ENCODE peak calls at places on chromosome 1, in four cellular contexts. L, A, Z and W are unnamed samples.

GRCh38 chr1:161238039-161238473 is at the start of gene NR1I3:
- DNase-seq in Z (no peak), A (no peak), L (no peak), W (no peak)

GRCh38 chr1:206955476-206956312 is 9.4 kb upstream of the PIGR start:
- DNase-seq in A (no peak), Z (peak), L (no peak), W (peak)

GRCh38 chr1:39992229-39992628 is 37.3 kb downstream of the MFSD2A start:
- DNase-seq in L (no peak), A (no peak), Z (no peak), W (no peak)

GRCh38 chr1:53473463-53473862 is 14.3 kb downstream of the DMRTB1 start:
- DNase-seq in L (no peak), Z (no peak), A (no peak), W (no peak)

GRCh38 chr1:161216945-161217712 is 2.0 kb downstream of the FCER1G start:
- DNase-seq in A (peak), L (no peak), Z (no peak), W (no peak)

GRCh38 chr1:174131032-174131638 is 28.2 kb upstream of the RABGAP1L start:
- DNase-seq in A (no peak), Z (no peak), L (no peak), W (no peak)

GRCh38 chr1:220726634-220727033 is 21.5 kb upstream of the MTARC2 start:
- DNase-seq in Z (no peak), A (no peak), L (no peak), W (no peak)

GRCh38 chr1:247357062-247357780 is 25.6 kb upstream of the ZNF496 start:
- DNase-seq in A (no peak), L (no peak), Z (no peak), W (no peak)

GRCh38 chr1:114435088-114435715 is 75.8 kb downstream of the TRIM33 start:
- DNase-seq in Z (no peak), A (no peak), L (no peak), W (no peak)

GRCh38 chr1:18900303-18900841 is 2.0 kb downstream of the ALDH4A1 start:
- DNase-seq in Z (no peak), A (no peak), L (no peak), W (no peak)

GRCh38 chr1:17992800-17993199 is 114.8 kb upstream of the IGSF21 start:
- DNase-seq in L (no peak), A (no peak), Z (no peak), W (no peak)

GRCh38 chr1:86419277-86419903 is 4.6 kb upstream of the CLCA2 start:
- DNase-seq in A (no peak), L (no peak), Z (peak), W (no peak)

GRCh38 chr1:9538669-9539164 is 548 bp upstream of the SLC25A33 start:
- DNase-seq in L (no peak), Z (peak), A (no peak), W (no peak)

GRCh38 chr1:167194182-167194581 is 26.5 kb upstream of the POU2F1 start:
- DNase-seq in A (no peak), L (no peak), Z (no peak), W (no peak)

GRCh38 chr1:90613371-90613770 is 103.7 kb downstream of the BARHL2 start:
- DNase-seq in Z (no peak), L (no peak), A (no peak), W (no peak)

GRCh38 chr1:177082855-177083741 is 81.4 kb downstream of the ASTN1 start:
- DNase-seq in L (no peak), A (no peak), Z (no peak), W (no peak)

GRCh38 chr1:25080294-25081209 is 150.5 kb upstream of the RUNX3 start:
- DNase-seq in Z (no peak), L (no peak), A (no peak), W (no peak)

GRCh38 chr1:38500352-38500751 is 359.2 kb downstream of the RRAGC start:
- DNase-seq in L (no peak), Z (no peak), A (no peak), W (no peak)

GRCh38 chr1:117567435-117567834 is 38.4 kb upstream of the TENT5C start:
- DNase-seq in A (no peak), Z (no peak), L (no peak), W (no peak)

DNA sequence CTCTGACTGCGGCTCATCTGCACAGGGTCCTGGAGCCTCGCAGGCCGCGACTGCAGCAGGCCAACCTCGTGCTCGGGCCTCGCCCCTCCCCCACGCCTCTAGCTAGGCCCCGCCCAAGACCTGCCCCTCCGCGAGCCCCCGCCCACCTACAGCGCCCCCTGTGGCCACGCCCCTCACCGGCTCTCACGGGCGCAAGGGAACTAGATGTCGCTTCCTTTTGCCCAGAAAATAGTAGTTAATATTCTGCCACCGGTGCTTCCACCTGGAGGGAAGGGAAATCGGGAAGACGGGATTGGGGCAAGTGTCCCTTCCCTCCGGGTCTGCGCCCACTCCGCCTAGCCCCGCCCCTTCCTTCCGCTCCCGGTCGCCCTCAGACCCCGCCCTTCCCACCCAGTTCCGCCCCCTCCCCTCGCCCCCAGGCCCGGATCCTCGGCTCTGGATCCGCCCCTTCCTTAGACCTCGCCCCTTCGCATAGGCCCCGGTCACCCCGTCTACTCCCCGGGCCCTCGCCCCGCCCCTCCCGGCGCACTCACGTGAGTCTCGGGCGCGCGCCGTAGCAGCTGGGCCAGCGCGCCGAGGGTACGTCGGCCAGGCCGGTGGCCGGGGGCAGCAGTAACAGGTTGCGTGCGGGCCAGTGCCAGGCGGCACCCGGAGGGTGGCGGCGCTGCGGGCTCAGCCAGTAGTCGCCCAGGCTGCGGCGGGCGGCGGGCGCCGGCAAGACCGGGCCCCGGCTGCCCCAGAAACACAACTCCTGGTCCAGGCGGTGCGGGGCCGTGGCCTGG is 11.0 kb downstream of the FAM229A start:
- DNase-seq in L (peak), A (peak), Z (peak), W (peak)
- TF ChIP-seq POLR2A in L (peak), A (peak), Z (peak), W (no peak)

DNA sequence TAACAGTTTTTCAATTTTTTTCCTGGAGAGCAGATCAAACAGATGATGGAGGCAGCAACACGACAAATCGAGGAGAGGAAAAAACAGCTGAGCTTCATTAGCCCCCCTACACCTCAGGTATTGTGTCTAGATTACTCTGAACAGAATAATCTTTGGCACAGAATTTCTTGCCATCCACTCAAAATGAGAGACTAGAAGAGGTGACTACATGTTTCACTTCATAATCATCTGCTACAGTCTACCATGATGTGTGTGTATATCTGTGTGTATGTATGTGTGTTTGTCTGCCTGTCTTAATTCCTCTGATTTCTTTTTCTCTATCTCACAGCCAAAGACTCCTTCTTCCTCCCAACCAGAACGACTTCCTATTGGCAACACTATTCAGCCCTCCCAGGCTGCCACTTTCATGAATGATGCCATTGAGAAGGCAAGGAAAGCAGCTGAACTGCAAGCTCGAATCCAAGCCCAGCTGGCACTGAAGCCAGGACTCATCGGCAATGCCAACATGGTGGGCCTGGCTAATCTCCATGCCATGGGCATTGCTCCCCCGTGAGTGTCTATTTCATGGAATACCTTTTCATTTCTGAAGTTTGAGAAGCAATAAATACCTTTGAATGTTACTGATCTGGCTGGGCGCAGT is 11.4 kb downstream of the PRPF3 start:
- DNase-seq in A (no peak), L (no peak), Z (no peak), W (no peak)
- TF ChIP-seq POLR2A in A (no peak), L (no peak), Z (no peak), W (no peak)

DNA sequence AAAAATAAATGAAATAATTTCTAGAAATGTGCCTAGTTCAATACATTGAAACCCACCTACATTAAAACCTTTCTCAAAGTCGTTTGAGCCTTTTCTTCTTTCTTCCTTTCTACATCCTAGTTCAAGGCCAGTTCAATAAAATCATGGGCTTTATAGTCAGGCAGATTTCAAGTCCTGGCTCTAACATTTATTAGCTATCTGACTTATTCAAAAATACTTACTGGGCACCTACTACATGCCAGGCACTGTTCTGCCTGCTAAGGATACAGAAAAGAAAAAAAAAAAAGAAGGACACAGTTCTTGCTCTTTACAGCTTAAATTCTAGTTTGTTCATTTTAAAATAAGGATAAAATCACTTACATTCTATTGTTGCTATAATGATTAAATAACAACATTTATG is 134.2 kb upstream of the FGGY start:
- DNase-seq in A (no peak), Z (no peak), L (no peak), W (no peak)
- TF ChIP-seq POLR2A in A (no peak), Z (no peak), L (no peak), W (no peak)

DNA sequence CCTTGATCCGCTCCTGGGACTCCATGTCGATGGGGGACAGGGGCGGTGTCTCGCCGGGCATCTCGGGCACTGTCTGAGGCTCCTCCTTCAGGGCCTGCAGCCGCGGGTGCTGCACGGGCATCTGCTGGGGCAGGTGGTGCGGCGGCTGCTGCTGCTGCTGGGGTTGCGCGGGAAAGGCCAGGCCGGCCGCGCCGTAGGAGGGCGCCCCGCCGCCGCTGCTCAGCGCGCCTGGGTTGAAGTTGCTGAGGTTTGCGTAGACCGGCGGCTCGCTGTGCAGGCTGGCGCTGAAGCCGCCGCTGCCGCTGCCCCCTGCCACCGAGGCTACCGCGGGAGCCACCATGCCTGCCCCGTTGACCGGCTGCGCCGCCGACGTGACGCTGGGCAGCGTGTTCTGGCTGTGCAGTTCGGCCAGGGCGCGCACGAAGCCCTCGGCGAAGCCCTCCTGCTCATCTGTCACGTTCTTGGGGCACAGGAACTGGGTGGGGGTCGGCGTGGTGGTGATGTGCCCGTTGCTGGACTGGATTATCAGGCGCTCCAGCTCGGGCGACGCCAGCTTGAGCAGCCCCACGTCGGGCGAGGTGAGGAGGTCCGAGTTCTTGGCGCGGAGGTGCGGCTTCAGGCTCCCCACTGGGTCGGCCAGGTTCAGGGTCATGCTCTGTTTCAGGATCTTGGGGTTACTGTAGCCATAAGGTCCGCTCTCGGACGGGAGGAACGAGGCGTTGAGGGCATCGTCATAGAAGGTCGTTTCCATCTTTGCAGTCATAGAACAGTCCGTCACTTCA is 1.3 kb downstream of the JUN start:
- DNase-seq in A (peak), L (no peak), Z (peak), W (peak)
- TF ChIP-seq POLR2A in A (no peak), L (peak), Z (peak), W (no peak)

GRCh38 chr1:235047331-235047871 is 81.2 kb downstream of the TOMM20 start:
- DNase-seq in L (no peak), A (no peak), Z (no peak), W (no peak)
- TF ChIP-seq POLR2A in L (no peak), A (no peak), Z (no peak), W (no peak)

DNA sequence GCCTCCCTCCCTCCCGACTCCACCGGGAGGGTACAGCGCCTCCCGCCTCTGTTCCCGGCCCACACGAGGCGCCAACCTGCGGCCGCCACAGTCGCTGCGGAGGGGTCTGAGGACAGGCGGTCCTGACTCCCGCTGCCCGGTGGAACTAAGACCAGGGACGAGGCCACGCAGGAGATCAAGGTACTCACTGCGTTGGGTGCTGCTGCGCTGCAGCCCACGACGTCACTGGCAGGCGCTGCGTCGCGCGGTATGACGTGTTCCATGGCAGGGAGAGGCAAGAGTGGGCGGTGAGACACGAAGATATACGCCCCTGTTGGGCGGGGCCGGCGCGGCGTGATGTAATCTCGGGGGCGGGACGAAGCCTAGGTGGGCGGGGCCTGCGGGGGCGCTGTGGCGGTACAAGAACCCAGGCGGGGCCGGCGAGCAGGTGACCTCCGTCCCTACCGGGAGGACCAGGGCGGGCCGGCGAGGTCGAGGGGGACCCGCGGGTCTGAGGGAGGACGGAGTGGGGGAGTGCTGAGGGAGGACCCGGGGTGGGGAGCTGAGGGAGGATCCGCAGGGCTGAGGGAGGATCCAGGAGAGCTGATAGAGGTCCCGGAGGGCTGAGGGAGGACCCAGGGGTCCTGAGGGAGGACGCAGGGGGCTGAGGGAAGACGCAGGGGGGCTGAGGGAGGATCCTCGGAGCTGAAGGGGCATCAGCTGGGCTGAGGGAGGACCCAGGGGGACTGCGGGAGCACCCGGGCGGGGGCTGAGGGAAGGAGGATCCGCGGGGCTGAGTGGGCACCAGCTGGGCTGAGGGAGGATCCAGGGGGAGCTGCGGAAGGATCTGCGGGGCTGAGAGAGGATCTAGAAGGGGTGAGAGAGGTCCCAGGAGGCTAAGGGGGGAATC is at the start of gene MRPL55:
- DNase-seq in A (peak), Z (peak), L (peak), W (peak)
- TF ChIP-seq POLR2A in A (peak), Z (peak), L (peak), W (peak)

GRCh38 chr1:115593365-115594259 is 48.2 kb upstream of the VANGL1 start:
- DNase-seq in A (no peak), L (no peak), Z (no peak), W (no peak)

GRCh38 chr1:115596080-115596795 is 45.5 kb upstream of the VANGL1 start:
- DNase-seq in A (no peak), L (no peak), Z (no peak), W (no peak)

GRCh38 chr1:115592264-115592663 is 49.5 kb upstream of the VANGL1 start:
- DNase-seq in A (no peak), L (no peak), Z (no peak), W (no peak)

GRCh38 chr1:115595279-115596079 is 46.3 kb upstream of the VANGL1 start:
- DNase-seq in Z (peak), L (peak), A (peak), W (peak)
- TF ChIP-seq POLR2A in Z (no peak), L (no peak), A (no peak), W (no peak)

DNA sequence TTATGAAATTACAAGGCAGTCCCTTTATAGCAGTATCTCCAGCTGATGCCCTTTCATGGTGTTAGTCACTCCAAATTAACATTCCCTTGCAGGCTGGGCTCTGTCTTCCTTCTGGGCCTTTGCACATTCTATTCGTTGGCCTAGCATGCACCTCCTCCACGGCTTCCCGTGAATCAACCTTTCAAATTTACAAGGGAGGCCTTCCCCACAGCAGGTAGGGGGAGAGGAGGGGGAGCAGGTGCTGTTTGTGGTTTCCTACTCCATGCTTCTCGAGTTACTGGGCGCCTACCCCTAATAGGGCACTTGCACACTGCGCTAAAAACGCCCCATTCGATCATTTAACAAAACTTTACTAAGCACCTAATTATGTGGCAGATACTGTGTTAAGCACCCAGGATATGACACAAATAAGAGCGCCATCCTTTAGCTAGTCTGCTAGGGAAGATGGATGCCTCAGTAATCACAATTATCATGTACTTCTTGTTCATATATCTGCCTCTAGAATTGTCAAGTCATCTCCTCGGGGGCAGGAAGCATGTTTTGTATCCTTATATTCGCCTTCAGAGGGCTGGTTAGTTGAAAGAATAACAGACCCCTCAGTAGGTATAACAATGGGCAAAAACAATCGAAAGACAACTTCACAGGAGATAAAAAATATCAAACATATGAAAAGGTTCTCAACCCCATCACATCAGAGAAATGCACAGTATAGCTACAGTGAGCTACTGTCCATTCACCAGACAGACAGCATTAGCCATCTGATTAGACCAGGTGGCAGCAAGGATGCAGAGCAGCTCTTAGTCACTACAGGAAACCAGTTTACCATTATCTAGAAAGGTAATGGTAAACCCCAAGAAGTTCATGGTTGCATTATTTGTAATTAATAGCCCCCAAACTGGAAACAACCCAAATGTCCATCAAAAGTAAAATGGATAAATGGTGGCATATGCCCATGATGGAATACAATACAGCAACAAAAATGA is 1.7 kb upstream of the ADAR start:
- DNase-seq in Z (peak), L (no peak), A (no peak), W (no peak)
- TF ChIP-seq POLR2A in Z (no peak), L (no peak), A (no peak), W (no peak)

GRCh38 chr1:231421971-231422797 is at the start of gene EGLN1:
- DNase-seq in A (peak), Z (peak), L (peak), W (peak)
- TF ChIP-seq POLR2A in A (peak), Z (peak), L (peak), W (no peak)

GRCh38 chr1:23636009-23636408 is 55.6 kb upstream of the RPL11 start:
- DNase-seq in Z (no peak), L (no peak), A (no peak), W (no peak)

GRCh38 chr1:23634840-23635642 is 56.6 kb upstream of the RPL11 start:
- DNase-seq in Z (peak), A (peak), L (peak), W (peak)

GRCh38 chr1:23638188-23638619 is 53.4 kb upstream of the RPL11 start:
- DNase-seq in L (no peak), Z (no peak), A (peak), W (no peak)

GRCh38 chr1:23639460-23639859 is 52.1 kb upstream of the RPL11 start:
- DNase-seq in A (no peak), L (no peak), Z (no peak), W (no peak)

GRCh38 chr1:23638786-23639241 is 52.8 kb upstream of the RPL11 start:
- DNase-seq in L (no peak), Z (no peak), A (no peak), W (no peak)
- TF ChIP-seq POLR2A in L (no peak), Z (no peak), A (no peak), W (no peak)